ENCODE peak calls at places on chromosomes 6 and 20, in seven cellular contexts. U is GM13976, Z is AG09309, E is progenitor cell of endocrine pancreas, C is brain microvascular endothelial cell, Y is fibroblast of pulmonary artery, N is BE2C. O is an unnamed sample.

GRCh38 chr6:161366301-161366953 is 92.6 kb upstream of the AGPAT4 start:
- DNase-seq in U (no peak), Z (no peak), E (no peak), C (no peak), Y (no peak), N (no peak), O (no peak)

GRCh38 chr6:143792402-143793339 is 50.5 kb upstream of the LTV1 start:
- DNase-seq in U (no peak), Z (no peak), E (no peak), C (no peak), Y (no peak), N (no peak), O (no peak)

GRCh38 chr6:113375950-113376846 is 480.9 kb upstream of the MARCKS start:
- DNase-seq in U (no peak), Z (peak), E (no peak), C (peak), Y (peak), N (no peak), O (no peak)

GRCh38 chr20:47032969-47033578 is 138.4 kb downstream of the EYA2 start:
- DNase-seq in U (no peak), Z (no peak), E (no peak), C (no peak), Y (no peak), N (no peak), O (no peak)

GRCh38 chr6:105226598-105227291 is 46.9 kb upstream of the POPDC3 start:
- DNase-seq in U (no peak), Z (no peak), E (no peak), C (no peak), Y (peak), N (peak), O (no peak)

GRCh38 chr6:69813508-69813907 is 16.7 kb upstream of the LMBRD1 start:
- DNase-seq in U (no peak), Z (no peak), E (no peak), C (no peak), Y (no peak), N (no peak), O (no peak)

GRCh38 chr20:2740702-2741101 is 48.1 kb downstream of the EBF4 start:
- DNase-seq in U (no peak), Z (no peak), E (no peak), C (no peak), Y (no peak), N (no peak), O (no peak)

GRCh38 chr6:63785006-63785405 is 149.4 kb downstream of the PHF3 start:
- DNase-seq in U (no peak), Z (no peak), E (no peak), C (no peak), Y (no peak), N (no peak), O (no peak)

GRCh38 chr20:20017852-20018245 is 687 bp downstream of the NAA20 start:
- DNase-seq in U (no peak), Z (no peak), E (no peak), C (no peak), Y (no peak), N (peak), O (no peak)

GRCh38 chr20:62925420-62926228 is 681 bp downstream of the DIDO1 start:
- DNase-seq in U (peak), Z (no peak), E (no peak), C (no peak), Y (peak), N (no peak), O (no peak)

GRCh38 chr20:13336308-13337089 is 115.4 kb downstream of the ISM1 start:
- DNase-seq in U (no peak), Z (peak), E (no peak), C (no peak), Y (no peak), N (no peak), O (no peak)

GRCh38 chr6:15906393-15906976 is 222.4 kb upstream of the MYLIP start:
- DNase-seq in U (no peak), Z (no peak), E (no peak), C (no peak), Y (no peak), N (no peak), O (no peak)

GRCh38 chr6:170462366-170463020 is 90.6 kb downstream of the PSMB1 start:
- DNase-seq in U (peak), Z (no peak), E (no peak), C (no peak), Y (no peak), N (no peak), O (no peak)

GRCh38 chr20:17965042-17965697 is 3.4 kb downstream of the SNX5 start:
- DNase-seq in U (no peak), Z (no peak), E (no peak), C (no peak), Y (peak), N (no peak), O (no peak)

GRCh38 chr20:17968366-17969275 is at the start of the genes MGME1 and SNX5:
- DNase-seq in U (peak), Z (peak), E (peak), C (peak), Y (peak), N (peak), O (peak)

GRCh38 chr20:17967595-17968365 is 814 bp downstream of the SNX5 start:
- DNase-seq in U (no peak), Z (no peak), E (no peak), C (no peak), Y (peak), N (no peak), O (no peak)

GRCh38 chr20:17964632-17965031 is 4.0 kb downstream of the SNX5 start:
- DNase-seq in U (no peak), Z (no peak), E (no peak), C (no peak), Y (no peak), N (no peak), O (no peak)

DNA sequence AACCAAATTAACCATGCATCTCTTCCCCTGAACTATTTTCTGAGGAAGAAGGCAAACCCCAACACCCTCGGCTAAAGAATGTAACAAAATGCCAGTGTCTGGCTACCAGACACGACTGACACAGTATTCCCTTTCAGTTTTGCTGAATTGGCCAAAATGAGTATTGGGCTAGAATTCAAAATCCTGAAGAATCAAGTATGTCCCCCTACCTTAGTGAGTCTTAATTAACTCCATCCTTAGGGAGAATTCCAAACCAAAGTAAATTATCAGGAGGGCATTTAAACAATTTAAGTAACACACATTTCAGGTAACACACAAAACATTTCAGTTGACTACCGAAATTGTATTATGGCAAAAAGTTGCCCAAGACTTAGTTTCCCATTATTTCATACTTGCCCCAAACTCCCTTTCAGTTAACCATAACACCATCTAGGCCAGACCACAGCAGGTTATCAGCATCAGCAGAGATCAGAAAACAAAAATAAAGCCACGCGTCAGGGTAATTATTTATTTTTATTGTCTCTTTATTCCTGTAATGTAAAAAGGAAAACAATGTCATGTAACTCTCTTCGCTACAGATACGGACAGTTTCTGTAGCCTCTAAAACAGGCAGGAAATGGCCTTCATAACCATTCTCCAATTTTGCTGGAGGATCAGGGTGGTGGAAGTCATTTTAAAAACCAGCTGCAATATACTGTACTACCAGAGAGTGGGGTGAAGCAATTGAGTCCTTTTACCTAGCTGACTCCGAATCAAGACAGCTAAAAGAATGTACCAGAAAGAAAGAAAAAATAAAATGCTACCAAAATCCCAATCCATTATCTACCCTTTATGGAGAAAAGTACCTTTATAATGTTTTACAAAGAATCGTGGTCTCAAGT is 1.9 kb downstream of the SNX5 start:
- DNase-seq in U (no peak), Z (no peak), E (no peak), C (peak), Y (peak), N (no peak), O (no peak)
- TF ChIP-seq CTCF in U (no peak), Z (no peak), E (peak), C (peak), Y (peak), N (peak), O (no peak)

GRCh38 chr20:6819599-6819998 is 52.1 kb downstream of the BMP2 start:
- DNase-seq in U (no peak), Z (no peak), E (no peak), C (no peak), Y (peak), N (no peak), O (no peak)
- TF ChIP-seq CTCF in U (no peak), Z (no peak), E (peak), C (peak), Y (peak), N (no peak), O (peak)

GRCh38 chr6:33571637-33572316 is 8.3 kb downstream of the BAK1 start:
- DNase-seq in U (no peak), Z (no peak), E (no peak), C (no peak), Y (no peak), N (no peak), O (peak)

GRCh38 chr6:33566182-33567084 is 13.6 kb downstream of the BAK1 start:
- DNase-seq in U (no peak), Z (no peak), E (no peak), C (peak), Y (no peak), N (no peak), O (no peak)

GRCh38 chr6:33568826-33569570 is 11.1 kb downstream of the BAK1 start:
- DNase-seq in U (no peak), Z (no peak), E (no peak), C (no peak), Y (no peak), N (no peak), O (no peak)

GRCh38 chr6:33575211-33575610 is 4.9 kb downstream of the BAK1 start:
- DNase-seq in U (no peak), Z (no peak), E (no peak), C (no peak), Y (no peak), N (no peak), O (no peak)

DNA sequence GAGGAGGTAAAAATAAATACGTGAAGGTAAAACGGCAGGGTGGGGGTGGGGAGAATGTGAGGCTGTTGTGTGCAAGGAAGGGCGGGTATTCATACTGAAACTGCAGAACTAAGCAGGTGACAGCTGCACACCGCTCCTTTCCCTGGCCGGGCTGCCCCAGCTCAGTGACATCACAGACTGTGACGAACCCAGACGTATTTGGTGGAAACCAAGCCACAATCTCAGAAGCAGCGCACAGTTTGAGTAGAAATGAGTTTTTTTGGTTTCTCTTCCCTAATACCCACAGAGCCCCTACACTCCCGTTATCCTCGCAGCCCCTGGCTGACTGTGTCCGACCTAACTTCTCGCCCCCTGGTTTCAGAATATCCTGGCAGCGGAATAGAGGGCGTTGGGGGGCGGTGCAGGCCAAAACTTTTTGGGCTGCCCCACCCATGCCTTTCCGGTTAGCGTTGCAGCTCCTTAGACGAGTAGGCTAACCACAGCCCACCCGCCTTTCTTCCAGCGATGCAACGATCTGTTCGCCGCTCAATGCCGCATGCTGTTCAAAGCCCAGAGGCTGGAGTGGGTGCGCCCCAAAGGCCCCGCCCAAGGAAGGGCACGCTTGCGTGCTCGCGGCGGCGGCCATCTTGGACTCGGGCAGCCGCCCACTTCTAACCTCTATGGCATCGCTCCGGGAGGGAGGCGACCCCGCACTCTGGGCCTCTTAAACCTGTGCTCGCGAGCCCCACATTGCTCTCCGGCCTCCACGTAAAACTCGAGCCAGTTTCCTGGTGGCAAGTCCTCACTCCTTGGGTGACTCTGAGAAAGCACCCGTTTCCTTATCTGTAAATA is 9.1 kb downstream of the BAK1 start:
- DNase-seq in U (peak), Z (no peak), E (peak), C (peak), Y (peak), N (peak), O (peak)
- TF ChIP-seq CTCF in U (no peak), Z (no peak), E (no peak), C (no peak), Y (no peak), N (no peak), O (no peak)

GRCh38 chr6:4518506-4518905 is 257.7 kb upstream of the CDYL start:
- DNase-seq in U (no peak), Z (peak), E (no peak), C (peak), Y (peak), N (no peak), O (no peak)
- TF ChIP-seq CTCF in U (no peak), Z (no peak), E (no peak), C (no peak), Y (no peak), N (no peak), O (no peak)